ENCODE peak calls at places on chromosomes 11 and 22, in six cellular contexts. Q is stimulated activated CD8-positive, alpha-beta memory T cell treated with anti-CD3 and anti-CD28 coated beads, Interleukin-15, amount 100 ng/mL, for 48 hours; L is bronchial epithelial cell; V is mesenchymal stem cell; N is AG08395; E is BE2C. D is an unnamed sample.

GRCh38 chr22:23526588-23527315 is 53.3 kb downstream of the IGLL1 start:
- DNase-seq in Q (no peak), L (no peak), V (no peak), N (no peak), E (no peak), D (no peak)

GRCh38 chr11:76208829-76209670 is 2.7 kb upstream of the WNT11 start:
- DNase-seq in Q (peak), L (no peak), V (peak), N (peak), E (peak), D (peak)

GRCh38 chr11:368414-369335 is 624 bp upstream of the B4GALNT4 start:
- DNase-seq in Q (no peak), L (no peak), V (peak), N (peak), E (no peak), D (peak)

GRCh38 chr11:17810736-17811135 is 76.2 kb downstream of the KCNC1 start:
- DNase-seq in Q (no peak), L (no peak), V (no peak), N (peak), E (peak), D (no peak)

GRCh38 chr22:41828516-41828915 is 4.4 kb upstream of the SREBF2 start:
- DNase-seq in Q (no peak), L (no peak), V (no peak), N (no peak), E (peak), D (no peak)

GRCh38 chr11:111310723-111311122 is 12.4 kb downstream of the POU2AF3 start:
- DNase-seq in Q (no peak), L (no peak), V (no peak), N (no peak), E (no peak), D (no peak)

GRCh38 chr11:121033635-121034034 is 9.7 kb downstream of the TBCEL start:
- DNase-seq in Q (no peak), L (no peak), V (no peak), N (no peak), E (no peak), D (no peak)

GRCh38 chr22:32205974-32206773 is 1.3 kb upstream of the RFPL2 start:
- DNase-seq in Q (no peak), L (no peak), V (no peak), N (no peak), E (no peak), D (no peak)

GRCh38 chr11:36509265-36509664 is 807 bp downstream of the TRAF6 start:
- DNase-seq in Q (no peak), L (peak), V (peak), N (peak), E (no peak), D (peak)

GRCh38 chr22:23608583-23608982 is 23.5 kb downstream of the DRICH1 start:
- DNase-seq in Q (no peak), L (no peak), V (peak), N (peak), E (no peak), D (no peak)

GRCh38 chr11:12767022-12767421 is 92.8 kb downstream of the TEAD1 start:
- DNase-seq in Q (no peak), L (no peak), V (no peak), N (peak), E (no peak), D (no peak)

GRCh38 chr22:35258144-35258988 is 1.1 kb downstream of the HMGXB4 start:
- DNase-seq in Q (no peak), L (peak), V (peak), N (no peak), E (peak), D (peak)

GRCh38 chr11:28777126-28777525 is 668.9 kb downstream of the METTL15 start:
- DNase-seq in Q (no peak), L (no peak), V (no peak), N (no peak), E (no peak), D (no peak)

GRCh38 chr22:49475253-49475652 is 352.4 kb downstream of the BRD1 start:
- DNase-seq in Q (no peak), L (no peak), V (no peak), N (no peak), E (no peak), D (no peak)

GRCh38 chr22:36757608-36758220 is 18.2 kb downstream of the IFT27 start:
- DNase-seq in Q (peak), L (peak), V (peak), N (peak), E (peak), D (peak)

GRCh38 chr22:24752091-24752623 is 22.4 kb downstream of the PIWIL3 start:
- DNase-seq in Q (no peak), L (no peak), V (no peak), N (no peak), E (no peak), D (no peak)

GRCh38 chr11:77411717-77412441 is 62.0 kb downstream of the PAK1 start:
- DNase-seq in Q (peak), L (peak), V (peak), N (peak), E (peak), D (peak)

GRCh38 chr11:73729594-73730206 is 31.2 kb downstream of the RAB6A start:
- DNase-seq in Q (no peak), L (no peak), V (peak), N (no peak), E (peak), D (no peak)

GRCh38 chr11:128582496-128583366 is 4.6 kb downstream of the ETS1 start:
- DNase-seq in Q (no peak), L (peak), V (peak), N (peak), E (no peak), D (peak)

GRCh38 chr11:8282621-8283509 is 19.2 kb upstream of the LMO1 start:
- DNase-seq in Q (no peak), L (no peak), V (no peak), N (no peak), E (peak), D (peak)

GRCh38 chr11:69912161-69912910 is 93.1 kb upstream of the FGF3 start:
- DNase-seq in Q (no peak), L (no peak), V (no peak), N (no peak), E (peak), D (no peak)

GRCh38 chr22:20237480-20238440 is 30.4 kb downstream of the RTN4R start:
- DNase-seq in Q (no peak), L (peak), V (no peak), N (no peak), E (peak), D (no peak)

D was measured in kidney tubule cell.